ENCODE peak calls at places on chromosomes 5 and 9, in six cellular contexts. H is iris pigment epithelial cell, J is ACHN, Q is T-helper 2 cell, R is cerebellum, K is EH. A is an unnamed sample.
A peak's percentile ranks its signal among the peaks of the same experiment; 100 is the strongest.

GRCh38 chr5:112554089-112554977 is 135.3 kb upstream of the EPB41L4A start:
- DNase-seq in H (no peak), J (no peak), Q (no peak), R (no peak), K (peak; percentile 53), A (no peak)

GRCh38 chr5:111859533-111860270 is 102.7 kb upstream of the NREP start:
- DNase-seq in H (peak; percentile 93), J (no peak), Q (no peak), R (peak; percentile 57), K (peak; percentile 66), A (no peak)

GRCh38 chr5:171162165-171162564 is 146.9 kb upstream of the TLX3 start:
- DNase-seq in H (peak; percentile 12), J (no peak), Q (no peak), R (peak; percentile 83), K (no peak), A (no peak)

GRCh38 chr9:35669331-35670145 is 4.2 kb upstream of the CA9 start:
- DNase-seq in H (peak; percentile 64), J (peak; percentile 72), Q (no peak), R (no peak), K (peak; percentile 41), A (peak; percentile 81)

GRCh38 chr9:128916204-128916603 is 4.6 kb upstream of the PHYHD1 start:
- DNase-seq in H (peak; percentile 40), J (no peak), Q (no peak), R (peak; percentile 66), K (peak; percentile 60), A (no peak)

GRCh38 chr9:84166828-84167400 is 173.6 kb downstream of the SLC28A3 start:
- DNase-seq in H (no peak), J (no peak), Q (no peak), R (no peak), K (no peak), A (no peak)

GRCh38 chr5:77904362-77904761 is 128.2 kb upstream of the TBCA start:
- DNase-seq in H (no peak), J (no peak), Q (no peak), R (no peak), K (no peak), A (no peak)

GRCh38 chr5:32505718-32506117 is 61.2 kb upstream of the ZFR start:
- DNase-seq in H (peak; percentile 52), J (no peak), Q (no peak), R (no peak), K (peak; percentile 89), A (no peak)

GRCh38 chr5:178504340-178504960 is 85.7 kb downstream of the COL23A1 start:
- DNase-seq in H (no peak), J (no peak), Q (no peak), R (no peak), K (no peak), A (no peak)

GRCh38 chr9:99140685-99141314 is 35.9 kb downstream of the TGFBR1 start:
- DNase-seq in H (peak; percentile 64), J (peak; percentile 32), Q (peak; percentile 10), R (peak; percentile 47), K (peak; percentile 69), A (no peak)

GRCh38 chr5:169085656-169086055 is 215.3 kb downstream of the SLIT3 start:
- DNase-seq in H (no peak), J (no peak), Q (no peak), R (no peak), K (no peak), A (no peak)